ENCODE peak calls at places on chromosomes 2 and 18, in ten cellular contexts. K is OCI-LY7; V is H4; T is ELR; I is occipital lobe; A is activated effector memory CD4-positive, alpha-beta T cell treated with anti-CD3 and anti-CD28 coated beads, Interleukin-2, amount 50 U/mL, for 16 hours; Z is EL; C is CD4-positive, alpha-beta T cell; R is NCI-H774; L is stimulated activated naive CD8-positive, alpha-beta T cell treated with anti-CD3 and anti-CD28 coated beads, Interleukin-15, Interleukin-2, amounts not matched to agents 100 U/mL and 50 U/mL, for 24 hours. N is an unnamed sample.

GRCh38 chr18:22900558-22901183 is 32.5 kb upstream of the RBBP8 start:
- DNase-seq in K (no peak), V (no peak), T (no peak), I (peak), A (no peak), Z (no peak), C (no peak), R (no peak), L (no peak), N (peak)

GRCh38 chr18:40841473-40841872 is 1113.6 kb upstream of the PIK3C3 start:
- DNase-seq in K (no peak), V (peak), T (peak), I (no peak), A (no peak), Z (no peak), C (no peak), R (no peak), L (no peak), N (no peak)

GRCh38 chr2:237547841-237548416 is 18.4 kb upstream of the PRLH start:
- DNase-seq in K (no peak), V (peak), T (no peak), I (no peak), A (peak), Z (no peak), C (no peak), R (no peak), L (no peak), N (no peak)

GRCh38 chr2:224142397-224143312 is 103.6 kb upstream of the SERPINE2 start:
- DNase-seq in K (no peak), V (peak), T (peak), I (no peak), A (no peak), Z (peak), C (no peak), R (no peak), L (no peak), N (no peak)

GRCh38 chr2:120227111-120227991 is 4.2 kb upstream of the TMEM185B start:
- DNase-seq in K (peak), V (no peak), T (no peak), I (no peak), A (no peak), Z (no peak), C (no peak), R (no peak), L (peak), N (no peak)

GRCh38 chr2:185306119-185306518 is 432.5 kb upstream of the FSIP2 start:
- DNase-seq in K (no peak), V (no peak), T (no peak), I (no peak), A (no peak), Z (no peak), C (no peak), R (no peak), L (no peak), N (no peak)

GRCh38 chr2:127448526-127448925 is 30.3 kb downstream of the PROC start:
- DNase-seq in K (no peak), V (no peak), T (no peak), I (no peak), A (no peak), Z (peak), C (no peak), R (no peak), L (no peak), N (no peak)

GRCh38 chr2:190740449-190740848 is 91.6 kb downstream of the NAB1 start:
- DNase-seq in K (no peak), V (no peak), T (no peak), I (no peak), A (no peak), Z (no peak), C (no peak), R (no peak), L (no peak), N (no peak)

GRCh38 chr2:125037135-125037653 is 1012.1 kb downstream of the CNTNAP5 start:
- DNase-seq in K (no peak), V (no peak), T (no peak), I (no peak), A (no peak), Z (no peak), C (no peak), R (no peak), L (no peak), N (no peak)

GRCh38 chr2:115596659-115597375 is 1154.4 kb downstream of the DPP10 start:
- DNase-seq in K (no peak), V (no peak), T (no peak), I (no peak), A (no peak), Z (no peak), C (no peak), R (no peak), L (no peak), N (no peak)

GRCh38 chr2:37665622-37666362 is 5.7 kb downstream of the CDC42EP3 start:
- DNase-seq in K (no peak), V (no peak), T (no peak), I (no peak), A (no peak), Z (no peak), C (no peak), R (no peak), L (no peak), N (no peak)

N was measured in left ventricle myocardium inferior.